ENCODE peak calls at places on chromosome X, in four cellular contexts. E is colonic mucosa, K is pancreas, D is tibial artery. U is an unnamed sample.

GRCh38 chrX:10725071-10725470 is 104.7 kb upstream of the MID1 start:
- DNase-seq in K (no peak), D (no peak), E (no peak), U (no peak)

GRCh38 chrX:6679988-6680387 is 145.1 kb upstream of the VCX3A start:
- DNase-seq in K (no peak), E (no peak), D (no peak), U (no peak)

GRCh38 chrX:49155243-49155899 is 7.2 kb upstream of the MAGIX start:
- DNase-seq in E (peak; percentile 81), D (peak; percentile 38), K (no peak), U (peak; percentile 49)

GRCh38 chrX:39418132-39418935 is 617.1 kb downstream of the MID1IP1 start:
- DNase-seq in E (no peak), D (no peak), K (no peak), U (no peak)

GRCh38 chrX:29652484-29652883 is 562.9 kb upstream of the MAGEB2 start:
- DNase-seq in D (no peak), E (no peak), K (no peak), U (no peak)

GRCh38 chrX:131792789-131793462 is 230.2 kb upstream of the STK26 start:
- DNase-seq in E (peak; percentile 95), K (no peak), D (no peak), U (no peak)

GRCh38 chrX:17405225-17405969 is 30.4 kb downstream of the NHS start:
- DNase-seq in K (no peak), D (no peak), E (no peak), U (peak; percentile 27)

GRCh38 chrX:118174516-118174915 is 57.9 kb upstream of the KLHL13 start:
- DNase-seq in E (no peak), D (no peak), K (no peak), U (no peak)

GRCh38 chrX:6852869-6853268 is 294.6 kb upstream of the STS start:
- DNase-seq in K (no peak), D (no peak), E (no peak), U (peak; percentile 28)

GRCh38 chrX:17553451-17553850 is 178.5 kb downstream of the NHS start:
- DNase-seq in D (peak; percentile 21), E (peak; percentile 53), K (no peak), U (peak; percentile 2)

GRCh38 chrX:72123471-72124185 is 8.1 kb downstream of the RTL5 start:
- DNase-seq in E (no peak), D (peak; percentile 75), K (no peak), U (no peak)

GRCh38 chrX:116961872-116962582 is 499.3 kb upstream of the CT83 start:
- DNase-seq in K (no peak), E (no peak), D (no peak), U (no peak)

GRCh38 chrX:118566359-118566758 is 70.7 kb downstream of the DOCK11 start:
- DNase-seq in K (no peak), E (no peak), D (no peak), U (no peak)

GRCh38 chrX:109619816-109620215 is 5.2 kb downstream of the KCNE5 start:
- DNase-seq in D (no peak), K (no peak), E (no peak), U (no peak)

GRCh38 chrX:38142598-38142997 is 78.1 kb downstream of the SRPX start:
- DNase-seq in E (no peak), K (peak; percentile 5), D (peak; percentile 27), U (no peak)

DNA sequence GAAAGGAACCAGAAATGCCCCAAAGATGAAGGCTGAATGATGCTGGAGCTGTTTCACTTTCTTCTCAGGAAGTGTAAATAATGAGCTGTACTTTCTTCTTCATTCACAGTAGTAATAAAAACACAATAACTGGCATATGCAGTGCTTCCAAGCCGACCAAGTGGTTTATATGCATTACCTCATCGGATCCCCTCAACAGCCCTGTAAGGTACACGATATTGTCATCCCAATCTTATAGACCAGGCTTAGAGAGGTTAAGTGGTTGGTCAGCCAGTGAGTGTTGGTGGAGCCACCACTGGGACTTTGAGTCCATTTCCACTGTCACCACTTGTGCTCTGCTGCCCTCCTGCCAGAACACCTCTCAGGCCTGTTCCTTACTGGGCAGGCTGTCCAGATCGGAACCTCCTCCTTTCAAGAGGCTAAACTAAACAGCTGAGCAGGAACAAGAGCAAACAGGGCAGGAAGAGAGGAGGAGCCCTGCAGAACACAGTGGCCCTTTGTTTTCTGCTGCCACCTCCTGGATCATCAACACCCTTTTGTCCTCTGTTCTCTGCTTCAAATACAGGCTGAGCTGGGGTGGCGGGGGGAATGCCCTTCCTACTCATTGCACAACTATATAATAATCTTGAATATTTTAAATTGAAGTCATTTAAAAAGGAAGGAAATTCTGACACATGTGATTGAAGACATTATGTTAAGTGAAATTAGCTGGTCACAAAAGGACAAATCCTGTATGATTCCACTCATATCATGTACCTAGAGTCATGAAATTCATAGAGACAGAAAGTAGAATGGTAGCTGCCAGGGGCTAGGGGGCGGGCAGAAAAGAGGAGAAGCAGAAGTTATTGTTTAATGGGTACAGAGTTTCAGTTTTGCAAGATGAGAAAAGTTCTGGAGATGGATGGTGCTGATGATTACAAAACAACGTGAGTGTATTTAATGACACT is 112.5 kb upstream of the ATP6AP2 start:
- DNase-seq in D (peak; percentile 29), K (peak; percentile 47), E (peak; percentile 61), U (peak; percentile 61)
- H3K4me1 ChIP-seq in D (peaks cover 6% of the 10 kb centered on the region), K (no peaks in the 10 kb centered on the region), E (no peaks in the 10 kb centered on the region), U (peaks cover 15% of the 10 kb centered on the region)

DNA sequence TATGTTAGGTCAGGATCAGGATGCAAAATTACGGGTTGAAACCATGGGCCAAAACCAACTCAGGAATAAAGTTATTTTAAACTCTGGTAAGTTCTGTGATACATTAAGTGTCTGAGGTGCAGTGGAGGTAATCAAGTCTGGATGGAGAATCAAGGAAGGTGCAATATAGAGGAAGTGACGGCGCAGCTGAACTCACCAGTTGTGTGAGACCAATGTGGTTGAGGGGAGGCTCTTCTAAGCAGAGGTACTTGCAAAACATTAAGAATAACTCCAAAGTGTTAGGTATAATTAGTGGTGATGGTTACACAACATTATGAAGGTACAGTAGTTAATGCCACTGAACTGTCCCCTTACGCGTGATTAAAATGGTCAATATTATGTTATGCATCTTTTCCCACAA is 19.7 kb downstream of the GAB3 start:
- DNase-seq in E (no peak), D (no peak), K (no peak), U (no peak)
- H3K4me1 ChIP-seq in E (no peaks in the 10 kb centered on the region), D (peaks cover 98% of the 10 kb centered on the region), K (peaks cover 5% of the 10 kb centered on the region), U (no peaks in the 10 kb centered on the region)

GRCh38 chrX:107556967-107557366 is 71.3 kb upstream of the PRPS1 start:
- DNase-seq in D (no peak), K (no peak), E (no peak), U (no peak)

GRCh38 chrX:107549504-107549903 is 78.8 kb upstream of the PRPS1 start:
- DNase-seq in D (no peak), E (no peak), K (no peak), U (no peak)

GRCh38 chrX:107548775-107549174 is 79.5 kb upstream of the PRPS1 start:
- DNase-seq in E (no peak), D (no peak), K (no peak), U (no peak)

GRCh38 chrX:107551546-107551945 is 76.8 kb upstream of the PRPS1 start:
- DNase-seq in E (no peak), K (no peak), D (no peak), U (no peak)

GRCh38 chrX:107552976-107553375 is 75.3 kb upstream of the PRPS1 start:
- DNase-seq in E (no peak), D (no peak), K (no peak), U (no peak)
- H3K4me1 ChIP-seq in E (no peaks in the 10 kb centered on the region), D (no peaks in the 10 kb centered on the region), K (no peaks in the 10 kb centered on the region), U (peaks cover 5% of the 10 kb centered on the region)

GRCh38 chrX:65690057-65690855 is 22.8 kb downstream of the MSN start:
- DNase-seq in E (no peak), K (no peak), D (peak; percentile 62), U (no peak)

GRCh38 chrX:65697173-65697572 is 29.7 kb downstream of the MSN start:
- DNase-seq in D (no peak), E (no peak), K (no peak), U (no peak)

GRCh38 chrX:65697915-65698796 is 30.7 kb downstream of the MSN start:
- DNase-seq in D (peak; percentile 47), E (peak; percentile 45), K (no peak), U (no peak)

GRCh38 chrX:65696613-65697012 is 29.2 kb downstream of the MSN start:
- DNase-seq in D (no peak), E (no peak), K (no peak), U (no peak)

DNA sequence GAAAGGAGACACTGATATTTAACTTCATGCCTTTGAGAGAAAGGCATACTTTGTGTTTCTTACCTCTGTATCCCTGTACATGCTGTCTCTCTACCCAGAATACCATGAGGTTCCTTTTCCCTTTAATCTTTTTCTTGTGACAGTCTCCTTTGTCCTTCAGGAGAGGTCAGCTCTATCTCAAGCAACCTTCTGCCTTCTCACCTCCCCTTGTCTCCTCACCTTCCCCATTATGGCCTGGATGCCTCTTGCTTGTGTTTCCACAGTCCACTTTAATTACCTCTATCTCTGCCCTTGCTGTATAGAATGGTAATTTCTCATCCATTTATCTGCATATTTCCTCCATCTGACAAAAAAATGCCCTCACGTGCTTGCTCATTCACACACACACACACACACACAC is 28.4 kb downstream of the MSN start:
- DNase-seq in K (no peak), D (no peak), E (no peak), U (no peak)
- H3K4me1 ChIP-seq in K (no peaks in the 10 kb centered on the region), D (peaks cover 100% of the 10 kb centered on the region), E (no peaks in the 10 kb centered on the region), U (no peaks in the 10 kb centered on the region)

GRCh38 chrX:19628006-19628575 is 112.8 kb upstream of the MAP3K15 start:
- DNase-seq in D (no peak), K (no peak), E (peak; percentile 52), U (no peak)
- H3K4me1 ChIP-seq in D (peaks cover 22% of the 10 kb centered on the region), K (no peaks in the 10 kb centered on the region), E (no peaks in the 10 kb centered on the region), U (peaks cover 17% of the 10 kb centered on the region)

DNA sequence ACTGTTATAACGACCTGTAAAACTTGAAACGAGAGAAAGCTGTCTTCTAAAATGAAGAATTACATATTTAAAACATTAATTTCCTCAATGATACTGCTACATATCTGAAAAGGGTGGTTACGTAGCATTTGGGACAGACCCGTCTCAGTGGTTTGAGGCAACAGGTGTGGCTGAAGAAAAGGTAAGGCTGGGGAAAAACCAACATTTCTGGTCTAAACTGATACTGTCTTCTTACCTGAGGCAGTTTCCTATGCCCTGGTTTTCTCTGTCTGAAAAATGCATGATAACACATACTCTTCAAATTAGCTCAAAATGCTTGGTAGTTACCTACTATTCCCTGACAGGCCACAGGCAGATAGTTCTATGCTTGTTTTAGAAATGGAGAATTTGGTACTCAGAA is 30.4 kb downstream of the PLS3 start:
- DNase-seq in K (no peak), D (no peak), E (no peak), U (no peak)
- H3K4me1 ChIP-seq in K (peaks cover 12% of the 10 kb centered on the region), D (peaks cover 71% of the 10 kb centered on the region), E (no peaks in the 10 kb centered on the region), U (peaks cover 23% of the 10 kb centered on the region)

DNA sequence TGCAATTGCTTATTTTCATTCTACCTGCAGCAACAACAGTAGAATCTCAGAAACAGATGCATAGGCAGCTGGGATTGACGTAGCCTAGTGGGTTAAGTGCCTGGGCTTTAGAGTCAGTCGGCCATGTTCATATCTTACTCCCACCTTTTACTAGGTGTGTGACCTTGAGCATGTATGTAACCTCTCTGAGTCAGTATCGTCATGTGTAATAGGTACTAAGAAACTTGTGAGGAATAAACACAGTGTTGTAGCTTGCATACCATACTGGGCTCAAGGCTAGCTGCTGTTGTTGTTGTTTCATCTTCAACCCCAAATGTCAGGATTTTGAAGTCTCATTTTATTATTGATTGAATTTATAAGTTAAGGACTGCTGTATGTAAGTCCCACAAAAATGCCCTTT is 14.2 kb downstream of the RAB9A start:
- DNase-seq in D (no peak), E (no peak), K (no peak), U (no peak)
- H3K4me1 ChIP-seq in D (peaks cover 35% of the 10 kb centered on the region), E (peaks cover 4% of the 10 kb centered on the region), K (peaks cover 26% of the 10 kb centered on the region), U (no peaks in the 10 kb centered on the region)